ENCODE peak calls at places on chromosomes 13 and 19, in five cellular contexts. R is astrocyte of the hippocampus; S is Peyer's patch; Y is H7; B is activated CD8-positive, alpha-beta memory T cell treated with anti-CD3 and anti-CD28 coated beads, Interleukin-2, amount 50 U/mL, for 48 hours. D is an unnamed sample.

GRCh38 chr19:52191951-52192350 is 2.1 kb downstream of the PPP2R1A start:
- DNase-seq in Y (no peak), R (no peak), B (no peak), S (no peak), D (no peak)

GRCh38 chr13:49499889-49500660 is 4.3 kb downstream of the PHF11 start:
- DNase-seq in R (peak; percentile 67), B (peak; percentile 55), S (no peak), Y (no peak), D (no peak)

GRCh38 chr19:15672580-15673175 is at the start of gene CYP4F12:
- DNase-seq in R (no peak), S (peak; percentile 98), Y (no peak), B (no peak), D (no peak)

GRCh38 chr19:55082023-55082851 is 6.6 kb downstream of the EPS8L1 start:
- DNase-seq in B (peak; percentile 71), Y (peak; percentile 94), R (peak; percentile 54), S (peak; percentile 51), D (peak; percentile 81)

GRCh38 chr13:52845766-52846566 is 2.5 kb downstream of the PCDH8 start:
- DNase-seq in Y (peak; percentile 90), S (peak; percentile 66), R (peak; percentile 68), B (peak; percentile 72), D (peak; percentile 88)

GRCh38 chr13:20498129-20498528 is 27.5 kb downstream of the CRYL1 start:
- DNase-seq in Y (no peak), S (no peak), B (no peak), R (no peak), D (no peak)

GRCh38 chr13:106159295-106160195 is 375.9 kb downstream of the EFNB2 start:
- DNase-seq in S (no peak), Y (no peak), R (no peak), B (no peak), D (no peak)

GRCh38 chr13:111031531-111031961 is 83.6 kb upstream of the ARHGEF7 start:
- DNase-seq in S (no peak), Y (peak; percentile 9), R (peak; percentile 24), B (no peak), D (no peak)

GRCh38 chr19:7355151-7355845 is 6.6 kb downstream of the ARHGEF18 start:
- DNase-seq in Y (peak; percentile 58), B (no peak), R (peak; percentile 60), S (no peak), D (no peak)

GRCh38 chr13:30431269-30431950 is 9.1 kb downstream of the UBE2L5 start:
- DNase-seq in B (no peak), S (no peak), Y (no peak), R (no peak), D (no peak)

GRCh38 chr13:20867408-20867807 is 35.1 kb downstream of the XPO4 start:
- DNase-seq in R (no peak), B (no peak), S (no peak), Y (no peak), D (no peak)

GRCh38 chr13:80168089-80168850 is 172.7 kb downstream of the SPRY2 start:
- DNase-seq in R (no peak), B (no peak), Y (no peak), S (no peak), D (no peak)

GRCh38 chr19:43470288-43470687 is 4.9 kb upstream of the LYPD3 start:
- DNase-seq in Y (no peak), S (no peak), B (peak; percentile 66), R (peak; percentile 35), D (no peak)

GRCh38 chr13:33341861-33342452 is 56.4 kb upstream of the STARD13 start:
- DNase-seq in S (no peak), Y (no peak), R (no peak), B (no peak), D (no peak)

GRCh38 chr19:49335071-49335783 is at the start of gene CD37:
- DNase-seq in S (no peak), Y (peak; percentile 41), R (no peak), B (peak; percentile 76), D (peak; percentile 41)

D was measured in ecto neural progenitor cell.